ENCODE peak calls at places on chromosome 3, in ten cellular contexts. One of them, this sample, is unnamed.

GRCh38 chr3:51373658-51374421 is 11.3 kb upstream of the MANF start:
- DNase-seq in right lobe of liver: peak
- DNase-seq in IMR-90: no peak
- DNase-seq in OCI-M1: no peak
- DNase-seq in keratinocyte: no peak
- DNase-seq in effector CD4-positive, alpha-beta T cell: no peak
- DNase-seq in effector memory CD4-positive, alpha-beta T cell: no peak
- DNase-seq in astrocyte of the spinal cord: no peak
- DNase-seq in activated CD4-positive, alpha-beta T cell treated with anti-CD3 and anti-CD28 coated beads, Interleukin-2, amount 10 ng/mL, durations not matched to agents 7 days and 5 days: no peak
- DNase-seq in KG1: no peak
- DNase-seq in this sample: no peak

GRCh38 chr3:151225040-151225975 is 22.3 kb upstream of the GPR171 start:
- DNase-seq in keratinocyte: no peak
- DNase-seq in effector CD4-positive, alpha-beta T cell: no peak
- DNase-seq in astrocyte of the spinal cord: no peak
- DNase-seq in activated CD4-positive, alpha-beta T cell treated with anti-CD3 and anti-CD28 coated beads, Interleukin-2, amount 10 ng/mL, durations not matched to agents 7 days and 5 days: no peak
- DNase-seq in IMR-90: no peak
- DNase-seq in effector memory CD4-positive, alpha-beta T cell: no peak
- DNase-seq in OCI-M1: no peak
- DNase-seq in right lobe of liver: no peak
- DNase-seq in KG1: no peak
- DNase-seq in this sample: no peak

GRCh38 chr3:37442397-37442796 is 268.0 kb upstream of the LRRFIP2 start:
- DNase-seq in OCI-M1: no peak
- DNase-seq in right lobe of liver: no peak
- DNase-seq in keratinocyte: no peak
- DNase-seq in IMR-90: no peak
- DNase-seq in effector memory CD4-positive, alpha-beta T cell: no peak
- DNase-seq in effector CD4-positive, alpha-beta T cell: no peak
- DNase-seq in activated CD4-positive, alpha-beta T cell treated with anti-CD3 and anti-CD28 coated beads, Interleukin-2, amount 10 ng/mL, durations not matched to agents 7 days and 5 days: no peak
- DNase-seq in astrocyte of the spinal cord: no peak
- DNase-seq in KG1: no peak
- DNase-seq in this sample: no peak

GRCh38 chr3:156433138-156433537 is 121.8 kb downstream of the SSR3 start:
- DNase-seq in keratinocyte: no peak
- DNase-seq in activated CD4-positive, alpha-beta T cell treated with anti-CD3 and anti-CD28 coated beads, Interleukin-2, amount 10 ng/mL, durations not matched to agents 7 days and 5 days: no peak
- DNase-seq in astrocyte of the spinal cord: no peak
- DNase-seq in KG1: no peak
- DNase-seq in OCI-M1: no peak
- DNase-seq in right lobe of liver: no peak
- DNase-seq in IMR-90: peak
- DNase-seq in effector CD4-positive, alpha-beta T cell: no peak
- DNase-seq in effector memory CD4-positive, alpha-beta T cell: no peak
- DNase-seq in this sample: no peak

GRCh38 chr3:135267487-135267886 is 472.4 kb downstream of the EPHB1 start:
- DNase-seq in OCI-M1: no peak
- DNase-seq in astrocyte of the spinal cord: no peak
- DNase-seq in effector memory CD4-positive, alpha-beta T cell: no peak
- DNase-seq in activated CD4-positive, alpha-beta T cell treated with anti-CD3 and anti-CD28 coated beads, Interleukin-2, amount 10 ng/mL, durations not matched to agents 7 days and 5 days: no peak
- DNase-seq in right lobe of liver: no peak
- DNase-seq in KG1: no peak
- DNase-seq in effector CD4-positive, alpha-beta T cell: no peak
- DNase-seq in IMR-90: no peak
- DNase-seq in keratinocyte: no peak
- DNase-seq in this sample: no peak

GRCh38 chr3:149641011-149641728 is 16.7 kb downstream of the WWTR1 start:
- DNase-seq in right lobe of liver: no peak
- DNase-seq in effector CD4-positive, alpha-beta T cell: no peak
- DNase-seq in OCI-M1: no peak
- DNase-seq in KG1: no peak
- DNase-seq in astrocyte of the spinal cord: no peak
- DNase-seq in activated CD4-positive, alpha-beta T cell treated with anti-CD3 and anti-CD28 coated beads, Interleukin-2, amount 10 ng/mL, durations not matched to agents 7 days and 5 days: no peak
- DNase-seq in effector memory CD4-positive, alpha-beta T cell: no peak
- DNase-seq in IMR-90: no peak
- DNase-seq in keratinocyte: no peak
- DNase-seq in this sample: no peak

GRCh38 chr3:196238612-196239190 is 22.4 kb downstream of the SLC51A start:
- DNase-seq in astrocyte of the spinal cord: peak
- DNase-seq in keratinocyte: no peak
- DNase-seq in right lobe of liver: no peak
- DNase-seq in OCI-M1: no peak
- DNase-seq in effector memory CD4-positive, alpha-beta T cell: no peak
- DNase-seq in IMR-90: peak
- DNase-seq in KG1: no peak
- DNase-seq in activated CD4-positive, alpha-beta T cell treated with anti-CD3 and anti-CD28 coated beads, Interleukin-2, amount 10 ng/mL, durations not matched to agents 7 days and 5 days: no peak
- DNase-seq in effector CD4-positive, alpha-beta T cell: no peak
- DNase-seq in this sample: no peak

GRCh38 chr3:186099178-186099577 is 9.7 kb downstream of the ETV5 start:
- DNase-seq in effector memory CD4-positive, alpha-beta T cell: no peak
- DNase-seq in KG1: no peak
- DNase-seq in activated CD4-positive, alpha-beta T cell treated with anti-CD3 and anti-CD28 coated beads, Interleukin-2, amount 10 ng/mL, durations not matched to agents 7 days and 5 days: no peak
- DNase-seq in astrocyte of the spinal cord: peak
- DNase-seq in effector CD4-positive, alpha-beta T cell: no peak
- DNase-seq in right lobe of liver: no peak
- DNase-seq in IMR-90: peak
- DNase-seq in keratinocyte: no peak
- DNase-seq in OCI-M1: peak
- DNase-seq in this sample: no peak

GRCh38 chr3:175898194-175898593 is 1039.1 kb downstream of the NAALADL2 start:
- DNase-seq in IMR-90: no peak
- DNase-seq in right lobe of liver: no peak
- DNase-seq in OCI-M1: no peak
- DNase-seq in effector CD4-positive, alpha-beta T cell: no peak
- DNase-seq in effector memory CD4-positive, alpha-beta T cell: no peak
- DNase-seq in astrocyte of the spinal cord: no peak
- DNase-seq in keratinocyte: no peak
- DNase-seq in KG1: no peak
- DNase-seq in activated CD4-positive, alpha-beta T cell treated with anti-CD3 and anti-CD28 coated beads, Interleukin-2, amount 10 ng/mL, durations not matched to agents 7 days and 5 days: no peak
- DNase-seq in this sample: no peak

GRCh38 chr3:12999147-13000140 is 73.8 kb downstream of the IQSEC1 start:
- DNase-seq in astrocyte of the spinal cord: no peak
- DNase-seq in effector memory CD4-positive, alpha-beta T cell: no peak
- DNase-seq in OCI-M1: peak
- DNase-seq in right lobe of liver: peak
- DNase-seq in KG1: no peak
- DNase-seq in effector CD4-positive, alpha-beta T cell: no peak
- DNase-seq in activated CD4-positive, alpha-beta T cell treated with anti-CD3 and anti-CD28 coated beads, Interleukin-2, amount 10 ng/mL, durations not matched to agents 7 days and 5 days: no peak
- DNase-seq in keratinocyte: no peak
- DNase-seq in IMR-90: no peak
- DNase-seq in this sample: no peak

GRCh38 chr3:180036678-180037455 is at the start of gene PEX5L:
- DNase-seq in right lobe of liver: peak
- DNase-seq in effector CD4-positive, alpha-beta T cell: no peak
- DNase-seq in effector memory CD4-positive, alpha-beta T cell: no peak
- DNase-seq in keratinocyte: no peak
- DNase-seq in IMR-90: peak
- DNase-seq in OCI-M1: no peak
- DNase-seq in astrocyte of the spinal cord: peak
- DNase-seq in KG1: peak
- DNase-seq in activated CD4-positive, alpha-beta T cell treated with anti-CD3 and anti-CD28 coated beads, Interleukin-2, amount 10 ng/mL, durations not matched to agents 7 days and 5 days: peak
- DNase-seq in this sample: peak

GRCh38 chr3:185283374-185283935 is 29.6 kb upstream of the EHHADH start:
- DNase-seq in keratinocyte: no peak
- DNase-seq in astrocyte of the spinal cord: peak
- DNase-seq in right lobe of liver: no peak
- DNase-seq in IMR-90: peak
- DNase-seq in effector CD4-positive, alpha-beta T cell: no peak
- DNase-seq in KG1: no peak
- DNase-seq in effector memory CD4-positive, alpha-beta T cell: no peak
- DNase-seq in OCI-M1: peak
- DNase-seq in activated CD4-positive, alpha-beta T cell treated with anti-CD3 and anti-CD28 coated beads, Interleukin-2, amount 10 ng/mL, durations not matched to agents 7 days and 5 days: no peak
- DNase-seq in this sample: no peak

GRCh38 chr3:14467723-14468620 is 65.6 kb downstream of the SLC6A6 start:
- DNase-seq in astrocyte of the spinal cord: no peak
- DNase-seq in OCI-M1: peak
- DNase-seq in KG1: no peak
- DNase-seq in keratinocyte: no peak
- DNase-seq in IMR-90: peak
- DNase-seq in activated CD4-positive, alpha-beta T cell treated with anti-CD3 and anti-CD28 coated beads, Interleukin-2, amount 10 ng/mL, durations not matched to agents 7 days and 5 days: peak
- DNase-seq in effector CD4-positive, alpha-beta T cell: peak
- DNase-seq in right lobe of liver: no peak
- DNase-seq in effector memory CD4-positive, alpha-beta T cell: peak
- DNase-seq in this sample: peak

GRCh38 chr3:18233987-18234716 is 191.0 kb downstream of the SATB1 start:
- DNase-seq in IMR-90: no peak
- DNase-seq in effector CD4-positive, alpha-beta T cell: no peak
- DNase-seq in OCI-M1: no peak
- DNase-seq in right lobe of liver: no peak
- DNase-seq in effector memory CD4-positive, alpha-beta T cell: no peak
- DNase-seq in keratinocyte: no peak
- DNase-seq in activated CD4-positive, alpha-beta T cell treated with anti-CD3 and anti-CD28 coated beads, Interleukin-2, amount 10 ng/mL, durations not matched to agents 7 days and 5 days: no peak
- DNase-seq in astrocyte of the spinal cord: no peak
- DNase-seq in KG1: no peak
- DNase-seq in this sample: no peak

GRCh38 chr3:55169608-55170010 is 241.8 kb upstream of the LRTM1 start:
- DNase-seq in OCI-M1: no peak
- DNase-seq in astrocyte of the spinal cord: peak
- DNase-seq in KG1: no peak
- DNase-seq in right lobe of liver: no peak
- DNase-seq in keratinocyte: no peak
- DNase-seq in effector CD4-positive, alpha-beta T cell: no peak
- DNase-seq in IMR-90: peak
- DNase-seq in effector memory CD4-positive, alpha-beta T cell: no peak
- DNase-seq in activated CD4-positive, alpha-beta T cell treated with anti-CD3 and anti-CD28 coated beads, Interleukin-2, amount 10 ng/mL, durations not matched to agents 7 days and 5 days: no peak
- DNase-seq in this sample: no peak

GRCh38 chr3:146156060-146156459 is 4.9 kb downstream of the PLOD2 start:
- DNase-seq in right lobe of liver: no peak
- DNase-seq in effector CD4-positive, alpha-beta T cell: no peak
- DNase-seq in keratinocyte: no peak
- DNase-seq in IMR-90: no peak
- DNase-seq in OCI-M1: peak
- DNase-seq in effector memory CD4-positive, alpha-beta T cell: no peak
- DNase-seq in astrocyte of the spinal cord: no peak
- DNase-seq in activated CD4-positive, alpha-beta T cell treated with anti-CD3 and anti-CD28 coated beads, Interleukin-2, amount 10 ng/mL, durations not matched to agents 7 days and 5 days: no peak
- DNase-seq in KG1: no peak
- DNase-seq in this sample: no peak

This sample was measured in GDM1.